ENCODE peak calls at places on chromosomes 2 and 18, in eight cellular contexts. S is fibroblast of mammary gland; R is activated naive CD4-positive, alpha-beta T cell; I is neural progenitor cell; P is heart left ventricle; H is NCI-H345; F is A549; L is endothelial cell of umbilical vein. B is an unnamed sample.

GRCh38 chr18:11990541-11990940 is 9.2 kb downstream of the IMPA2 start:
- DNase-seq in S (no peak), R (no peak), I (no peak), P (no peak), H (no peak), F (no peak), L (no peak), B (no peak)

GRCh38 chr2:190726255-190726654 is 77.4 kb downstream of the NAB1 start:
- DNase-seq in S (no peak), R (no peak), I (no peak), P (no peak), H (no peak), F (no peak), L (no peak), B (no peak)

GRCh38 chr2:26946841-26947784 is 23.3 kb upstream of the MAPRE3 start:
- DNase-seq in S (peak; percentile 25), R (no peak), I (no peak), P (peak; percentile 72), H (no peak), F (no peak), L (no peak), B (peak; percentile 68)

GRCh38 chr2:208306291-208306690 is 40.2 kb downstream of the PIKFYVE start:
- DNase-seq in S (peak; percentile 62), R (no peak), I (no peak), P (no peak), H (no peak), F (no peak), L (no peak), B (peak; percentile 50)

GRCh38 chr2:206850369-206850768 is 85.0 kb downstream of the FASTKD2 start:
- DNase-seq in S (no peak), R (no peak), I (no peak), P (no peak), H (no peak), F (no peak), L (no peak), B (no peak)

GRCh38 chr2:64770781-64771334 is 117.1 kb upstream of the SERTAD2 start:
- DNase-seq in S (peak; percentile 99), R (no peak), I (no peak), P (peak; percentile 36), H (no peak), F (no peak), L (no peak), B (peak; percentile 91)

GRCh38 chr2:215439980-215440512 is 4.2 kb upstream of the FN1 start:
- DNase-seq in S (no peak), R (no peak), I (no peak), P (no peak), H (no peak), F (no peak), L (no peak), B (no peak)

GRCh38 chr2:135279209-135279608 is 227.1 kb downstream of the RAB3GAP1 start:
- DNase-seq in S (no peak), R (no peak), I (no peak), P (no peak), H (no peak), F (no peak), L (no peak), B (no peak)

GRCh38 chr2:188318161-188318749 is 26.6 kb downstream of the GULP1 start:
- DNase-seq in S (no peak), R (no peak), I (no peak), P (no peak), H (no peak), F (no peak), L (peak; percentile 71), B (peak; percentile 64)

B was measured in EH.